ENCODE peak calls at places on chromosomes 2 and 18, in six cellular contexts. S, C, U, Y, J and V are unnamed samples.

GRCh38 chr18:9494778-9495302 is 19.5 kb downstream of the RALBP1 start:
- DNase-seq in S (no peak), U (peak), C (no peak), Y (no peak), J (no peak), V (no peak)

GRCh38 chr18:71630686-71631085 is 913.5 kb downstream of the CBLN2 start:
- DNase-seq in U (no peak), C (peak), Y (no peak), J (no peak), S (no peak), V (no peak)

GRCh38 chr2:205032093-205032551 is 486.8 kb downstream of the PARD3B start:
- DNase-seq in U (no peak), S (no peak), J (no peak), C (no peak), Y (no peak), V (no peak)

GRCh38 chr2:215499330-215499729 is 63.5 kb upstream of the FN1 start:
- DNase-seq in C (no peak), U (peak), J (no peak), S (no peak), Y (no peak), V (no peak)

GRCh38 chr2:240997856-240998705 is at the start of gene SNED1:
- DNase-seq in C (no peak), J (no peak), Y (peak), U (peak), S (peak), V (peak)

GRCh38 chr18:67273288-67273687 is 243.2 kb downstream of the DSEL start:
- DNase-seq in U (peak), S (no peak), Y (no peak), J (no peak), C (no peak), V (no peak)

GRCh38 chr2:240464514-240465241 is 29.2 kb downstream of the GPC1 start:
- DNase-seq in C (no peak), J (no peak), S (no peak), Y (peak), U (no peak), V (no peak)

GRCh38 chr2:176035013-176035691 is 33.1 kb upstream of the LNPK start:
- DNase-seq in U (no peak), J (no peak), C (no peak), Y (no peak), S (no peak), V (no peak)

GRCh38 chr18:3332376-3332775 is 70.4 kb downstream of the MYL12B start:
- DNase-seq in J (no peak), C (no peak), S (no peak), U (peak), Y (no peak), V (no peak)

GRCh38 chr2:309148-309969 is 21.5 kb upstream of the ALKAL2 start:
- DNase-seq in U (no peak), S (peak), C (no peak), J (no peak), Y (no peak), V (peak)

GRCh38 chr18:22505136-22505535 is 87.4 kb upstream of the CTAGE1 start:
- DNase-seq in C (no peak), U (peak), S (no peak), J (no peak), Y (no peak), V (no peak)

GRCh38 chr2:25879133-25879730 is 945 bp upstream of the ASXL2 start:
- DNase-seq in U (peak), J (no peak), Y (no peak), S (no peak), C (peak), V (no peak)

GRCh38 chr2:238528953-238529781 is 102.4 kb downstream of the ASB1 start:
- DNase-seq in C (no peak), S (no peak), Y (no peak), U (peak), J (no peak), V (no peak)

GRCh38 chr2:75605770-75606535 is 40.6 kb upstream of the MRPL19 start:
- DNase-seq in U (peak), Y (no peak), J (no peak), C (peak), S (no peak), V (no peak)

GRCh38 chr18:8176554-8176953 is 432.7 kb upstream of the RAB12 start:
- DNase-seq in J (no peak), Y (no peak), C (no peak), U (peak), S (no peak), V (no peak)

GRCh38 chr2:188524519-188525113 is 232.9 kb downstream of the GULP1 start:
- DNase-seq in J (no peak), S (peak), Y (peak), C (peak), U (peak), V (no peak)

GRCh38 chr18:21203096-21203495 is 38.9 kb upstream of the GREB1L start:
- DNase-seq in J (no peak), U (peak), C (no peak), S (no peak), Y (no peak), V (no peak)

GRCh38 chr2:119476301-119477117 is 44.9 kb downstream of the TMEM37 start:
- DNase-seq in S (peak), J (no peak), U (peak), Y (peak), C (no peak), V (peak)

GRCh38 chr2:95158441-95158840 is 1.2 kb downstream of the ZNF514 start:
- DNase-seq in S (no peak), U (no peak), Y (no peak), C (no peak), J (no peak), V (no peak)